ENCODE peak calls at places on chromosomes 13 and 19, in four cellular contexts. S, U, R and J are unnamed samples.
A peak's percentile ranks its signal among the peaks of the same experiment; 100 is the strongest.

GRCh38 chr19:44796701-44797115 is 12.2 kb upstream of the BCAM start:
- DNase-seq in S (no peak), U (peak; percentile 73), R (peak; percentile 49), J (peak; percentile 24)

GRCh38 chr13:97266328-97266727 is 44.2 kb downstream of the MBNL2 start:
- DNase-seq in U (peak; percentile 47), S (no peak), R (no peak), J (no peak)

GRCh38 chr19:53659292-53659691 is 27.5 kb downstream of the DPRX start:
- DNase-seq in R (no peak), S (no peak), U (peak; percentile 94), J (no peak)

GRCh38 chr13:99778500-99778899 is 193.1 kb downstream of the ZIC5 start:
- DNase-seq in U (no peak), S (no peak), R (no peak), J (no peak)

GRCh38 chr19:33067121-33067520 is 2.4 kb upstream of the RHPN2 start:
- DNase-seq in S (no peak), R (no peak), U (no peak), J (no peak)

GRCh38 chr19:34990578-34991192 is 9.4 kb upstream of the GRAMD1A start:
- DNase-seq in U (no peak), R (peak; percentile 45), S (no peak), J (no peak)

GRCh38 chr19:17645339-17645963 is 42.7 kb downstream of the UNC13A start:
- DNase-seq in S (no peak), R (no peak), U (no peak), J (no peak)

GRCh38 chr19:14700711-14701110 is 10.9 kb downstream of the ZNF333 start:
- DNase-seq in S (no peak), U (no peak), R (no peak), J (no peak)

GRCh38 chr13:30396434-30397075 is 25.7 kb upstream of the UBE2L5 start:
- DNase-seq in S (no peak), R (no peak), U (peak; percentile 12), J (no peak)

GRCh38 chr13:32731576-32731975 is 145.3 kb downstream of the PDS5B start:
- DNase-seq in S (no peak), U (no peak), R (no peak), J (no peak)

GRCh38 chr13:23824355-23824754 is 64.8 kb downstream of the MIPEP start:
- DNase-seq in R (no peak), U (no peak), S (peak; percentile 58), J (no peak)

GRCh38 chr13:30832845-30833332 is 73.2 kb upstream of the MEDAG start:
- DNase-seq in U (peak; percentile 33), S (no peak), R (peak; percentile 34), J (no peak)

GRCh38 chr13:80177327-80177726 is 163.6 kb downstream of the SPRY2 start:
- DNase-seq in U (peak; percentile 30), S (no peak), R (no peak), J (no peak)

GRCh38 chr13:32537580-32538233 is 888 bp downstream of the N4BP2L2 start:
- DNase-seq in S (peak; percentile 23), R (no peak), U (peak; percentile 19), J (no peak)

GRCh38 chr13:44136693-44137268 is 236.8 kb upstream of the SERP2 start:
- DNase-seq in U (no peak), S (no peak), R (no peak), J (no peak)

GRCh38 chr13:76542176-76542575 is 344.0 kb downstream of the KCTD12 start:
- DNase-seq in R (no peak), U (no peak), S (no peak), J (no peak)

GRCh38 chr19:38168632-38169031 is 55.4 kb downstream of the DPF1 start:
- DNase-seq in S (no peak), R (no peak), U (peak; percentile 53), J (no peak)

GRCh38 chr19:57813919-57814504 is 701 bp downstream of the ZNF552 start:
- DNase-seq in U (peak; percentile 34), R (no peak), S (no peak), J (no peak)

GRCh38 chr13:80523134-80523533 is 182.2 kb upstream of the SPRY2 start:
- DNase-seq in U (peak; percentile 28), R (no peak), S (no peak), J (no peak)

GRCh38 chr19:10120538-10121198 is 969 bp upstream of the EIF3G start:
- DNase-seq in U (no peak), S (peak; percentile 41), R (no peak), J (no peak)

GRCh38 chr19:54106716-54107115 is 4.1 kb downstream of the NDUFA3 start:
- DNase-seq in U (no peak), R (peak; percentile 0), S (no peak), J (no peak)

GRCh38 chr19:10863107-10863700 is 8.1 kb upstream of the CARM1 start:
- DNase-seq in R (no peak), S (peak; percentile 49), U (no peak), J (no peak)

GRCh38 chr19:1474011-1474764 is 4.8 kb downstream of the C19orf25 start:
- DNase-seq in R (no peak), S (no peak), U (no peak), J (no peak)

GRCh38 chr19:2185734-2186070 is 22.0 kb downstream of the DOT1L start:
- DNase-seq in S (no peak), R (no peak), U (no peak), J (no peak)

GRCh38 chr19:29667941-29668340 is 2.7 kb downstream of the PLEKHF1 start:
- DNase-seq in R (peak; percentile 74), U (no peak), S (no peak), J (peak; percentile 64)

GRCh38 chr19:15252398-15253018 is 20.3 kb upstream of the EPHX3 start:
- DNase-seq in U (peak; percentile 46), S (peak; percentile 52), R (no peak), J (no peak)

GRCh38 chr19:1265611-1266115 is 3.5 kb upstream of the CIRBP start:
- DNase-seq in U (no peak), R (no peak), S (peak; percentile 85), J (no peak)

GRCh38 chr19:46133101-46133627 is 8.7 kb upstream of the IGFL3 start:
- DNase-seq in S (peak; percentile 34), R (peak; percentile 13), U (peak; percentile 93), J (no peak)

GRCh38 chr13:21077360-21078353 is 16.3 kb upstream of the LATS2 start:
- DNase-seq in U (no peak), S (no peak), R (no peak), J (no peak)

GRCh38 chr13:40401911-40402776 is 264.3 kb downstream of the FOXO1 start:
- DNase-seq in S (peak; percentile 98), R (peak; percentile 85), U (no peak), J (peak; percentile 67)

DNA sequence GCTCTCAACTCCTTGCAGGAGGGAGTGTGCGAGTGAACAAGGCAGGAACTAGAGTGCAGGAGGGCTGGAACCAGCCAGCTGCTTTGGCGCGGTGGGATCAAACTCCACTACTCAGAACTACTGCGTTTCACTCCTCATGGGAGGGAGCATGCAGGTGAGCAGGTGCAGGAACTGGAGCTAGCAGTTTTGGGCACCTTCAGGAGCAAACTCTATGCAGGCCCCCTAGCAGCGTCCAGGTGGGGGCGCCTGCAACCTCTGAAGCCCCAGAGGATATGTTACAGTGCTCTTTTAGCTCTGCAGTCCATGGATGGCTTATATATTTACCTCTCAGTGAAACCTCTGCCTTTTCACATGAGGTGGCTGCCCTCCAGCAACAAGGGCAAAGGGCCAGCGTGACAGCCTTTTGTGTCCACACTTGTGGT is 1303.4 kb downstream of the PCDH9 start:
- DNase-seq in S (no peak), R (no peak), U (peak; percentile 75), J (peak; percentile 31)
- TF ChIP-seq CTCF in S (no peak), R (no peak), U (peak; percentile 59), J (peak; percentile 56)

DNA sequence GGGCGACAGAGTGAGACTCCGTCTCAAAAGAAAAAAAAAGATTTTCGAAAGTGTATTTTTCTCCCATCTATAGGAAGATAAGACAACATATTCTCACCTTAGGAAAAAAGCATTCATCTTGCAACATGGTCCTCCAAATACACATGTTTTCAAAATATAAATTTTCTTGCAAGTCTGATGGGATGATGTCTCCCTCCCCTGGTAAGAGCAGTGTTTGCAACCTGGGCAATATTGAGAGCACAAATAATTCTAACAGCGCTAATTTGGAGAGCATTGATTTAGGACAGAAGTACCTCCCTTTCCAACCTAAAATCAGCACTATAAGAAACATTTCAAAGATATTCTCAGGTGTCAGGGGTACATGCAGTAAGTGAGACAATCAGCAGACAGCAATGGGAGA is 61.0 kb upstream of the SHISA2 start:
- DNase-seq in S (no peak), R (no peak), U (peak; percentile 48), J (no peak)
- TF ChIP-seq CTCF in S (no peak), R (no peak), U (peak; percentile 81), J (peak; percentile 51)

GRCh38 chr13:88000239-88000638 is 329.1 kb downstream of the SLITRK5 start:
- DNase-seq in S (no peak), R (no peak), U (no peak), J (peak; percentile 3)

GRCh38 chr13:87999791-88000190 is 328.6 kb downstream of the SLITRK5 start:
- DNase-seq in U (peak; percentile 18), S (no peak), R (no peak), J (peak; percentile 3)

GRCh38 chr13:87999141-87999765 is 328.1 kb downstream of the SLITRK5 start:
- DNase-seq in R (no peak), S (no peak), U (no peak), J (no peak)

GRCh38 chr13:88000787-88001186 is 329.6 kb downstream of the SLITRK5 start:
- DNase-seq in R (no peak), U (no peak), S (no peak), J (no peak)

GRCh38 chr13:88005188-88005587 is 334.0 kb downstream of the SLITRK5 start:
- DNase-seq in S (no peak), U (no peak), R (no peak), J (no peak)
- TF ChIP-seq CTCF in S (no peak), U (no peak), R (no peak), J (peak; percentile 34)

GRCh38 chr19:7500811-7501450 is 12.1 kb upstream of the PEX11G start:
- DNase-seq in S (no peak), U (peak; percentile 96), R (peak; percentile 83), J (no peak)
- TF ChIP-seq CTCF in S (no peak), U (no peak), R (no peak), J (no peak)

GRCh38 chr13:35164324-35164932 is 222.4 kb downstream of the NBEA start:
- DNase-seq in U (peak; percentile 76), R (peak; percentile 56), S (no peak), J (peak; percentile 56)
- TF ChIP-seq CTCF in U (peak; percentile 79), R (peak; percentile 35), S (peak; percentile 60), J (peak; percentile 92)

GRCh38 chr13:95898256-95898655 is 154.9 kb downstream of the UGGT2 start:
- DNase-seq in U (no peak), S (no peak), R (no peak), J (no peak)

GRCh38 chr13:95893861-95894260 is 159.3 kb downstream of the UGGT2 start:
- DNase-seq in S (no peak), R (no peak), U (no peak), J (no peak)

GRCh38 chr13:95896302-95896701 is 156.9 kb downstream of the UGGT2 start:
- DNase-seq in U (no peak), R (no peak), S (no peak), J (no peak)
- TF ChIP-seq CTCF in U (no peak), R (no peak), S (no peak), J (no peak)